ENCODE peak calls at places on chromosomes 16 and 17, in five cellular contexts. N, T, Q, M and P are unnamed samples.

GRCh38 chr16:53053967-53054669 is 673 bp upstream of the CHD9 start:
- DNase-seq in N (peak; percentile 40), T (peak; percentile 72), Q (no peak), M (no peak), P (peak; percentile 44)

GRCh38 chr16:27824786-27825185 is 238.7 kb downstream of the GSG1L start:
- DNase-seq in N (no peak), T (no peak), Q (no peak), M (no peak), P (no peak)

GRCh38 chr17:7858487-7858832 is 657 bp downstream of the CYB5D1 start:
- DNase-seq in N (peak; percentile 57), T (peak; percentile 63), Q (no peak), M (peak; percentile 57), P (peak; percentile 44)

GRCh38 chr17:5049314-5049819 is 14.1 kb upstream of the SLC52A1 start:
- DNase-seq in N (no peak), T (no peak), Q (no peak), M (no peak), P (no peak)

GRCh38 chr17:71900830-71901229 is 220.0 kb upstream of the SOX9 start:
- DNase-seq in N (no peak), T (no peak), Q (no peak), M (no peak), P (no peak)

GRCh38 chr17:40980117-40980516 is 4.0 kb downstream of the KRT40 start:
- DNase-seq in N (no peak), T (no peak), Q (no peak), M (no peak), P (no peak)

GRCh38 chr16:17367932-17368331 is 102.8 kb downstream of the XYLT1 start:
- DNase-seq in N (no peak), T (no peak), Q (no peak), M (peak; percentile 27), P (peak; percentile 24)

GRCh38 chr16:89110641-89111040 is 17.0 kb downstream of the ACSF3 start:
- DNase-seq in N (no peak), T (peak; percentile 32), Q (no peak), M (no peak), P (no peak)

GRCh38 chr16:709651-710499 is 4.3 kb upstream of the FBXL16 start:
- DNase-seq in N (peak; percentile 65), T (no peak), Q (peak; percentile 49), M (no peak), P (peak; percentile 76)

GRCh38 chr17:28842282-28843012 is at the start of gene FAM222B:
- DNase-seq in N (peak; percentile 91), T (peak; percentile 91), Q (peak; percentile 60), M (peak; percentile 90), P (peak; percentile 99)

GRCh38 chr17:36463916-36464764 is 22.3 kb upstream of the ZNHIT3 start:
- DNase-seq in N (peak; percentile 69), T (no peak), Q (peak; percentile 30), M (peak; percentile 67), P (peak; percentile 88)

GRCh38 chr17:65485388-65486299 is 75.8 kb downstream of the AXIN2 start:
- DNase-seq in N (no peak), T (peak; percentile 83), Q (peak; percentile 33), M (no peak), P (no peak)

GRCh38 chr16:995087-995486 is 13.5 kb downstream of the SOX8 start:
- DNase-seq in N (no peak), T (no peak), Q (no peak), M (no peak), P (no peak)

GRCh38 chr17:83064732-83065659 is 14.4 kb upstream of the METRNL start:
- DNase-seq in N (peak; percentile 68), T (peak; percentile 45), Q (no peak), M (peak; percentile 2), P (no peak)

GRCh38 chr17:45235071-45236001 is 13.7 kb downstream of the FMNL1 start:
- DNase-seq in N (peak; percentile 86), T (peak; percentile 85), Q (peak; percentile 73), M (peak; percentile 85), P (peak; percentile 71)

GRCh38 chr17:58818654-58819053 is 63.0 kb downstream of the PPM1E start:
- DNase-seq in N (no peak), T (no peak), Q (no peak), M (no peak), P (no peak)

GRCh38 chr17:17567631-17568030 is 23.9 kb downstream of the PEMT start:
- DNase-seq in N (no peak), T (peak; percentile 87), Q (peak; percentile 73), M (no peak), P (no peak)